ENCODE peak calls at places on chromosomes 2 and 18, in five cellular contexts. U is cardiac muscle cell, P is astrocyte, N is mesenteric fat pad, E is dermis blood vessel endothelial cell. G is an unnamed sample.

GRCh38 chr18:5162111-5162510 is 34.9 kb downstream of the AKAIN1 start:
- DNase-seq in N (no peak), U (no peak), E (no peak), P (no peak), G (no peak)

GRCh38 chr2:23692901-23693605 is 233.9 kb downstream of the ATAD2B start:
- DNase-seq in P (no peak), E (no peak), U (no peak), N (no peak), G (no peak)

GRCh38 chr2:11319939-11320338 is 24.5 kb downstream of the ROCK2 start:
- DNase-seq in E (peak), U (peak), N (no peak), P (peak), G (no peak)

GRCh38 chr2:241463276-241464135 is 44.9 kb downstream of the STK25 start:
- DNase-seq in E (no peak), U (no peak), P (no peak), N (no peak), G (no peak)

GRCh38 chr2:1641498-1641897 is 102.8 kb downstream of the PXDN start:
- DNase-seq in E (peak), U (peak), N (no peak), P (no peak), G (no peak)

GRCh38 chr2:221533299-221533698 is 38.8 kb downstream of the EPHA4 start:
- DNase-seq in N (no peak), E (no peak), P (no peak), U (no peak), G (no peak)

GRCh38 chr2:186718122-186718521 is 24.3 kb downstream of the FAM171B start:
- DNase-seq in E (no peak), N (no peak), P (no peak), U (no peak), G (no peak)

GRCh38 chr2:74092236-74092635 is 55.5 kb downstream of the BOLA3 start:
- DNase-seq in E (no peak), U (no peak), N (no peak), P (no peak), G (no peak)

GRCh38 chr2:173963323-173963816 is 1.8 kb downstream of the SP3 start:
- DNase-seq in E (peak), P (peak), N (no peak), U (peak), G (peak)

GRCh38 chr2:121469361-121469760 is 61.3 kb upstream of the RNU4ATAC start:
- DNase-seq in E (no peak), P (no peak), U (no peak), N (no peak), G (no peak)

GRCh38 chr18:72866901-72867701 is 686 bp downstream of the NETO1 start:
- DNase-seq in N (no peak), P (no peak), E (peak), U (no peak), G (no peak)

GRCh38 chr2:233226511-233227031 is 24.9 kb upstream of the ATG16L1 start:
- DNase-seq in N (peak), P (no peak), E (no peak), U (no peak), G (no peak)

GRCh38 chr18:59041819-59042476 is 97.7 kb upstream of the SEC11C start:
- DNase-seq in N (peak), P (no peak), E (peak), U (no peak), G (no peak)

GRCh38 chr18:54828290-54828871 is at the start of gene RAB27B:
- DNase-seq in P (peak), N (peak), U (peak), E (peak), G (peak)

GRCh38 chr2:121550669-121551068 is 20.0 kb downstream of the RNU4ATAC start:
- DNase-seq in P (no peak), N (no peak), U (no peak), E (no peak), G (no peak)

GRCh38 chr18:77088977-77089795 is 43.4 kb downstream of the MBP start:
- DNase-seq in P (no peak), E (no peak), U (no peak), N (no peak), G (no peak)

GRCh38 chr2:11621465-11621864 is 48.5 kb downstream of the NTSR2 start:
- DNase-seq in N (peak), E (no peak), U (no peak), P (no peak), G (no peak)

GRCh38 chr18:50611529-50611941 is 51.6 kb downstream of the MAPK4 start:
- DNase-seq in N (no peak), U (peak), P (no peak), E (no peak), G (no peak)

GRCh38 chr2:20021405-20022009 is 9.0 kb upstream of the MATN3 start:
- DNase-seq in N (no peak), E (no peak), U (no peak), P (no peak), G (no peak)

GRCh38 chr2:37350034-37350433 is 5.6 kb downstream of the QPCT start:
- DNase-seq in N (no peak), P (no peak), E (no peak), U (peak), G (no peak)

GRCh38 chr18:332721-333513 is 65.1 kb upstream of the THOC1 start:
- DNase-seq in N (no peak), E (no peak), U (peak), P (peak), G (no peak)